ENCODE peak calls at places on chromosomes 6 and 20, in eight cellular contexts. Y is fibroblast of lung, A is GM23248, E is left lung, N is sigmoid colon, Z is psoas muscle, I is pancreas, P is heart left ventricle. T is an unnamed sample.

GRCh38 chr20:4435210-4435609 is 286.5 kb upstream of the PRND start:
- DNase-seq in Y (peak; percentile 25), A (peak; percentile 76), E (no peak), N (no peak), Z (no peak), I (no peak), P (no peak), T (no peak)

GRCh38 chr6:163260911-163261310 is 153.6 kb upstream of the QKI start:
- DNase-seq in Y (no peak), A (no peak), E (no peak), N (no peak), Z (no peak), I (no peak), P (no peak), T (peak; percentile 40)

GRCh38 chr6:51266569-51266968 is 447.9 kb downstream of the TFAP2B start:
- DNase-seq in Y (peak; percentile 2), A (no peak), E (no peak), N (no peak), Z (no peak), I (no peak), P (no peak), T (no peak)

GRCh38 chr6:5636210-5637030 is 370.3 kb downstream of the NRN1 start:
- DNase-seq in Y (no peak), A (no peak), E (no peak), N (no peak), Z (no peak), I (no peak), P (no peak), T (no peak)

GRCh38 chr20:62603907-62604785 is 38.2 kb upstream of the SLCO4A1 start:
- DNase-seq in Y (no peak), A (no peak), E (peak; percentile 81), N (no peak), Z (peak; percentile 11), I (no peak), P (no peak), T (no peak)

GRCh38 chr6:108565091-108565766 is 4.5 kb downstream of the FOXO3 start:
- DNase-seq in Y (no peak), A (peak; percentile 24), E (no peak), N (no peak), Z (no peak), I (no peak), P (no peak), T (no peak)

GRCh38 chr20:19679931-19680330 is 78.1 kb upstream of the RIN2 start:
- DNase-seq in Y (no peak), A (no peak), E (no peak), N (no peak), Z (no peak), I (no peak), P (no peak), T (no peak)

GRCh38 chr6:166584046-166584679 is 2.3 kb downstream of the RAMACL start:
- DNase-seq in Y (no peak), A (peak; percentile 41), E (no peak), N (no peak), Z (no peak), I (no peak), P (no peak), T (no peak)

GRCh38 chr20:46207031-46207549 is 89.0 kb downstream of the CD40 start:
- DNase-seq in Y (no peak), A (peak; percentile 16), E (no peak), N (no peak), Z (peak; percentile 42), I (no peak), P (peak; percentile 52), T (no peak)

GRCh38 chr20:25622049-25622448 is 1.8 kb downstream of the NANP start:
- DNase-seq in Y (no peak), A (no peak), E (no peak), N (no peak), Z (no peak), I (no peak), P (no peak), T (no peak)
- H3K4me3 ChIP-seq in Y (peak overlapping the region; percentile 88), A (peak overlapping the region; percentile 93), E (no peak overlapping the region), N (no peak overlapping the region), Z (no peak overlapping the region), I (no peak overlapping the region), P (no peak overlapping the region), T (peak overlapping the region; percentile 57)

DNA sequence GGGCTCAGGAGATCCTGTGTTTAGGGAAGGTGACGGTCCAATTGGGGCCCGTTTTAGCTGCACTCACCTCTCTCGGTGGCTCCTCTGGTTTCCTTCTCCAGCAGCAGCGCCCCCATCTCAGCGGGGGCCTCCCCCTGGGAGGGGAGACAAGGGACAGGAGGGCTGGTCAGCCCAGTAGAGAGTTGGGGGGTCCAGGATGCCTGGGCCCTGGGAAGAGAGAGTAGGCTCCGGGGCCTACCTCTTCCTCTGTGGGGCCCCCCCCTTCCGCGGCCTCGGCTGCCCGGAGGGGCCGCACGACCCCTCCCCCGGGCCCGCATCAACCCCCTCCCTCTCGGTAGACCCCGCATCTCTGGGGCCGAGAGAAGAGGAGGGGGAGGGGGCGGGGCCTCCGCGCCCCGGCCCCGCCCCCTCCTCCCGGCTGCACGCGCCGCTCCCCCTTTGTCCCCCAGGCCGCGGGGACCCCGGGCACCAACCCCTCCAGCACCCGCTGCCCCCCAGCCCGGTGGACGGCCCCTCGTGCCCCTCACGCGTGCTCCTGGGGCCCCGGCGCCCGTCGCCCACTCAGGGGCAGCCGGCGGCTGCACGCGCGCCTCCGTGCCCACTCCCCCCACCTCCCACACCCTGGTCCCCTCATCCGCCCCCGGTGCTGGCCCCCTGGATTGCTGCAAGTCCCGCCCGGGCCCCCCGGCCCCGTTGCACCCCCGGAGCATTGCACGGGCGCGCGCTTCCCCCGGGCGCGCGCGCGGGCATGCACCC is 464 bp downstream of the EHMT2 start:
- DNase-seq in Y (no peak), A (peak; percentile 32), E (no peak), N (no peak), Z (no peak), I (peak; percentile 59), P (no peak), T (no peak)
- H3K4me1 ChIP-seq in Y (peaks cover 10% of the 10 kb centered on the region), A (peaks cover 4% of the 10 kb centered on the region), E (peaks cover 15% of the 10 kb centered on the region), N (peaks cover 33% of the 10 kb centered on the region), Z (peaks cover 15% of the 10 kb centered on the region), I (peaks cover 4% of the 10 kb centered on the region), P (peaks cover 30% of the 10 kb centered on the region), T (peaks cover 9% of the 10 kb centered on the region)

GRCh38 chr6:52517502-52518278 is 59.2 kb downstream of the TRAM2 start:
- DNase-seq in Y (peak; percentile 97), A (peak; percentile 99), E (no peak), N (peak; percentile 96), Z (peak; percentile 86), I (peak; percentile 77), P (peak; percentile 93), T (no peak)

GRCh38 chr6:52516943-52517342 is 59.9 kb downstream of the TRAM2 start:
- DNase-seq in Y (no peak), A (no peak), E (no peak), N (no peak), Z (no peak), I (no peak), P (no peak), T (no peak)

GRCh38 chr6:52515219-52515960 is 61.5 kb downstream of the TRAM2 start:
- DNase-seq in Y (peak; percentile 60), A (peak; percentile 67), E (no peak), N (no peak), Z (no peak), I (no peak), P (no peak), T (no peak)

GRCh38 chr6:52514514-52514913 is 62.3 kb downstream of the TRAM2 start:
- DNase-seq in Y (peak; percentile 78), A (peak; percentile 90), E (no peak), N (peak; percentile 85), Z (peak; percentile 67), I (no peak), P (peak; percentile 47), T (no peak)

DNA sequence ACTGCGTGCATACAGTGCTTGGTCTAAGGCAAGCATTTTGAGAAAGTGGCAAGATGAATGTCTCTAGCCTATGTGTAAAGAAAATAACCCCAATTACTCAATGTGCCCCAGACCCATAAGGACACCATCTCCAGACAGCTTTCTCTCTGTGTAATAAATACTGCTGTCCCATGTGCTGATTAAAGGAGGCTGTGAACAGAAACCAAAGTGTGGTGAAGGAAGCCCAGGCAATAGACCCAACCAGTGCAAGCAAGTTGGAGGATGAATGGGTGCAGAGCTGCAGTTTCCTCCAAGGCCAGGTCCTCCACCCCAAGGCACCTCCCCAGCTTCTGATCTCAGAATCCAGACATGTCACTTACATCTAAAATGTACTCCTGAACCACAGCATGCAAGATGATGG is 60.6 kb downstream of the TRAM2 start:
- DNase-seq in Y (no peak), A (peak; percentile 30), E (no peak), N (no peak), Z (no peak), I (no peak), P (no peak), T (no peak)
- H3K36me3 ChIP-seq in Y (peaks cover 21% of the 10 kb centered on the region), A (peaks cover 57% of the 10 kb centered on the region), E (peaks cover 25% of the 10 kb centered on the region), N (no peaks in the 10 kb centered on the region), Z (peaks cover 9% of the 10 kb centered on the region), I (no peaks in the 10 kb centered on the region), P (no peaks in the 10 kb centered on the region), T (peaks cover 3% of the 10 kb centered on the region)

GRCh38 chr6:138162947-138163569 is 1.3 kb downstream of the ARFGEF3 start:
- DNase-seq in Y (no peak), A (no peak), E (no peak), N (no peak), Z (no peak), I (no peak), P (no peak), T (no peak)
- H3K4me3 ChIP-seq in Y (no peak overlapping the region), A (no peak overlapping the region), E (no peak overlapping the region), N (no peak overlapping the region), Z (peak overlapping the region; percentile 63), I (peak overlapping the region; percentile 76), P (peak overlapping the region; percentile 44), T (peak overlapping the region; percentile 49)

DNA sequence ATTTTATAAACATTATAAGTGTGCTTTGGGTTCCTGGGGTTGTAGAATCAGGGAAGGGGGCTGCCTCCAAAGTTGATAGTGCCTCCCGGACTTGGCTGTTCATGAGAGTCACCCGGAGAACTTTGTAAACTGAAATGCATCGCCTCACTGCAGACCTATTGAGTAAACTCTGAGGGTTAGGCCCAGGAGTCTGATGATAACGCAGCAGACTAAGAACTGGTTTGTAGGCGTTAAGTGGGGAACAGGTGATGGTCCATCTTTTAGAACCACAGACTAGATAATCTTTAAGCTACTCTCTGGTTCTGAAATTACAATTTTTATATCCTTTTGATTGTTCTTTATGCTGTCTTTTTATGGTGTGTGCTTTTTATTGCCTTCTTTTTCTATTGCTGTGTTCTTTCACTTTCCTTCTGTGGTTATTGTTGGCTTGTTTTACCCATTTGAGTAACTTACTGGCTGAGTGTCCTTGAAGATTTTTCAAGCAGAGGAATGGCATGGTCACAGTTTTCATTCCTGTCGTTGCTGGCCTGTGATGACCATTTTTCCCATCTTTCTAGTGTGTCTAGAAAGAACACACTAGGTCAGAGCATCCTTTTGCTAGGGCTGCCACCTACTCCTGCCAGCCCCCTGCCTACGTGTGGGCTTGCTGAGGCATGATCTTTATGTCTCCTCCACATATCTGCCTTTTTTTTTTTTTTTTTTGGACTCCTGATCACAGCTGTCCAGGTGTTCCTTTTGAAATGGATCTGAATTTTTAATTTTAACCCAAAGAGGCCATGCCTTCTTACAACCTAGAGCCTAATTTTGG is 30.9 kb downstream of the LRRC1 start:
- DNase-seq in Y (no peak), A (peak; percentile 28), E (no peak), N (no peak), Z (no peak), I (no peak), P (no peak), T (no peak)
- H3K4me1 ChIP-seq in Y (peaks cover 2% of the 10 kb centered on the region), A (peaks cover 20% of the 10 kb centered on the region), E (no peaks in the 10 kb centered on the region), N (peaks cover 57% of the 10 kb centered on the region), Z (peaks cover 11% of the 10 kb centered on the region), I (no peaks in the 10 kb centered on the region), P (peaks cover 38% of the 10 kb centered on the region), T (peaks cover 92% of the 10 kb centered on the region)

DNA sequence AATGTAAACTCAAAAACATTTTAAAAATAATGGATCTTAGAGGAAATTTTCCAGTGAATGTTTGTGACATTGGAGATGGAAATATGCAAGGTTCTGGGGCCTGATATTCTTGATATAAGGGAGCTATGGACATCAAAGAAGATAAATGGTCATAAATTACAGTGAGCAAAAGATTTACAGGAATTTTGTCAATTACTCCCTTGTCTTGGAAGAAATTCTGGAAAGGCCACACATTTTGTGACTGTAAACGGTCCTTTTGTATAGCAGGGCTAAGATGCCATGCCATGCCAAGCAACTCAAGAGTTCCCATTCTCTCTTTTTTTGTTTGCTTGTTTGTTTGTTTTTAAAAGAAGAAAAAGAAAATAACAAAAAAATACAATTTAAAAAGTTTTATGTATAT is 1186.2 kb upstream of the CITED2 start:
- DNase-seq in Y (no peak), A (no peak), E (no peak), N (no peak), Z (no peak), I (no peak), P (no peak), T (no peak)
- H3K36me3 ChIP-seq in Y (no peaks in the 10 kb centered on the region), A (no peaks in the 10 kb centered on the region), E (no peaks in the 10 kb centered on the region), N (no peaks in the 10 kb centered on the region), Z (no peaks in the 10 kb centered on the region), I (no peaks in the 10 kb centered on the region), P (no peaks in the 10 kb centered on the region), T (no peaks in the 10 kb centered on the region)